ENCODE peak calls at places on chromosome 21, in nine cellular contexts. K is KBM-7; O is D341Med; M is GM04503; Z is stimulated activated naive CD8-positive, alpha-beta T cell treated with anti-CD3 and anti-CD28 coated beads, Interleukin-15, Interleukin-2, amounts not matched to agents 100 U/mL and 50 U/mL, for 24 hours; V is EL; E is activated CD8-positive, alpha-beta memory T cell treated with anti-CD3 and anti-CD28 coated beads for 4 hours; P is activated T-cell treated with anti-CD3 and anti-CD28 coated beads for 4 hours; L is PC-3. S is an unnamed sample.

GRCh38 chr21:35120631-35121180 is 71.6 kb upstream of the RUNX1 start:
- DNase-seq in K (no peak), O (no peak), M (no peak), Z (no peak), V (no peak), E (no peak), P (no peak), L (no peak), S (no peak)

GRCh38 chr21:27429612-27430361 is 462.9 kb upstream of the ADAMTS5 start:
- DNase-seq in K (no peak), O (no peak), M (peak; percentile 98), Z (no peak), V (peak; percentile 71), E (no peak), P (no peak), L (no peak), S (peak; percentile 79)

GRCh38 chr21:40335689-40336088 is 468.5 kb downstream of the PCP4 start:
- DNase-seq in K (no peak), O (no peak), M (no peak), Z (no peak), V (no peak), E (no peak), P (no peak), L (no peak), S (no peak)

GRCh38 chr21:19683492-19683891 is 1279.9 kb upstream of the TMPRSS15 start:
- DNase-seq in K (no peak), O (no peak), M (no peak), Z (no peak), V (no peak), E (no peak), P (no peak), L (no peak), S (no peak)

GRCh38 chr21:41322496-41323382 is 6.1 kb downstream of the FAM3B start:
- DNase-seq in K (no peak), O (no peak), M (no peak), Z (no peak), V (no peak), E (no peak), P (no peak), L (no peak), S (no peak)

GRCh38 chr21:26544208-26544607 is 28.9 kb downstream of the CYYR1 start:
- DNase-seq in K (no peak), O (no peak), M (no peak), Z (no peak), V (no peak), E (no peak), P (no peak), L (peak; percentile 85), S (no peak)

GRCh38 chr21:38664315-38664714 is 141.4 kb upstream of the ETS2 start:
- DNase-seq in K (no peak), O (no peak), M (no peak), Z (no peak), V (no peak), E (no peak), P (no peak), L (no peak), S (no peak)

GRCh38 chr21:39616373-39616772 is 3.6 kb downstream of the B3GALT5 start:
- DNase-seq in K (no peak), O (no peak), M (no peak), Z (no peak), V (no peak), E (no peak), P (no peak), L (peak; percentile 53), S (no peak)

GRCh38 chr21:45950740-45951515 is 30.6 kb upstream of the COL6A1 start:
- DNase-seq in K (no peak), O (peak; percentile 91), M (no peak), Z (no peak), V (peak; percentile 48), E (no peak), P (no peak), L (peak; percentile 76), S (peak; percentile 70)

GRCh38 chr21:20882462-20883415 is 115.5 kb upstream of the NCAM2 start:
- DNase-seq in K (peak; percentile 65), O (peak; percentile 57), M (no peak), Z (peak; percentile 16), V (no peak), E (no peak), P (no peak), L (peak; percentile 64), S (peak; percentile 12)

GRCh38 chr21:41390043-41390639 is 28.3 kb downstream of the MX2 start:
- DNase-seq in K (no peak), O (no peak), M (no peak), Z (no peak), V (no peak), E (no peak), P (no peak), L (no peak), S (no peak)

GRCh38 chr21:14686466-14687276 is 140.6 kb upstream of the SAMSN1 start:
- DNase-seq in K (peak; percentile 37), O (no peak), M (no peak), Z (no peak), V (no peak), E (no peak), P (no peak), L (no peak), S (peak; percentile 28)